ENCODE peak calls at places on chromosomes 5 and 9, in four cellular contexts. One of them, this sample, is unnamed.

GRCh38 chr5:101103874-101104273 is 200.8 kb upstream of the ST8SIA4 start:
- DNase-seq in Peyer's patch: no peak
- DNase-seq in transverse colon: no peak
- DNase-seq in lower lobe of right lung: no peak
- DNase-seq in this sample: no peak

GRCh38 chr5:24643255-24643654 is 1.5 kb downstream of the CDH10 start:
- DNase-seq in Peyer's patch: no peak
- DNase-seq in transverse colon: no peak
- DNase-seq in lower lobe of right lung: no peak
- DNase-seq in this sample: no peak

GRCh38 chr5:87899109-87900100 is 369.2 kb downstream of the TMEM161B start:
- DNase-seq in transverse colon: no peak
- DNase-seq in Peyer's patch: no peak
- DNase-seq in lower lobe of right lung: no peak
- DNase-seq in this sample: no peak

GRCh38 chr9:109469646-109470358 is 28.3 kb downstream of the PTPN3 start:
- DNase-seq in lower lobe of right lung: peak; percentile 68
- DNase-seq in Peyer's patch: peak; percentile 85
- DNase-seq in transverse colon: peak; percentile 75
- DNase-seq in this sample: peak; percentile 73

GRCh38 chr9:128731691-128732090 is 7.8 kb upstream of the ZDHHC12 start:
- DNase-seq in transverse colon: no peak
- DNase-seq in Peyer's patch: no peak
- DNase-seq in lower lobe of right lung: no peak
- DNase-seq in this sample: no peak

GRCh38 chr5:32173394-32174010 is 617 bp downstream of the GOLPH3 start:
- DNase-seq in transverse colon: peak; percentile 76
- DNase-seq in lower lobe of right lung: peak; percentile 77
- DNase-seq in Peyer's patch: peak; percentile 83
- DNase-seq in this sample: peak; percentile 27

GRCh38 chr5:77990020-77990419 is 213.9 kb upstream of the TBCA start:
- DNase-seq in lower lobe of right lung: no peak
- DNase-seq in Peyer's patch: no peak
- DNase-seq in transverse colon: no peak
- DNase-seq in this sample: no peak

GRCh38 chr5:106843812-106844416 is 826.8 kb downstream of the EFNA5 start:
- DNase-seq in transverse colon: no peak
- DNase-seq in Peyer's patch: no peak
- DNase-seq in lower lobe of right lung: no peak
- DNase-seq in this sample: peak; percentile 18

GRCh38 chr5:99104538-99105132 is 175.8 kb upstream of the CHD1 start:
- DNase-seq in lower lobe of right lung: no peak
- DNase-seq in Peyer's patch: no peak
- DNase-seq in transverse colon: no peak
- DNase-seq in this sample: no peak

GRCh38 chr5:2896371-2897275 is 145.1 kb upstream of the IRX2 start:
- DNase-seq in lower lobe of right lung: no peak
- DNase-seq in Peyer's patch: no peak
- DNase-seq in transverse colon: no peak
- DNase-seq in this sample: no peak

GRCh38 chr5:142015781-142016533 is 3.1 kb upstream of the GNPDA1 start:
- DNase-seq in Peyer's patch: peak; percentile 60
- DNase-seq in lower lobe of right lung: no peak
- DNase-seq in transverse colon: no peak
- DNase-seq in this sample: peak; percentile 61

GRCh38 chr5:13830536-13830935 is 114.0 kb downstream of the DNAH5 start:
- DNase-seq in transverse colon: no peak
- DNase-seq in Peyer's patch: no peak
- DNase-seq in lower lobe of right lung: no peak
- DNase-seq in this sample: peak; percentile 79

GRCh38 chr5:179377421-179378115 is 32.3 kb upstream of the ADAMTS2 start:
- DNase-seq in transverse colon: no peak
- DNase-seq in lower lobe of right lung: no peak
- DNase-seq in Peyer's patch: peak; percentile 21
- DNase-seq in this sample: no peak

GRCh38 chr9:108586451-108586850 is 269.3 kb downstream of the ACTL7B start:
- DNase-seq in lower lobe of right lung: no peak
- DNase-seq in transverse colon: no peak
- DNase-seq in Peyer's patch: no peak
- DNase-seq in this sample: no peak

GRCh38 chr5:138752341-138752950 is 779 bp upstream of the CTNNA1 start:
- DNase-seq in lower lobe of right lung: no peak
- DNase-seq in Peyer's patch: peak; percentile 52
- DNase-seq in transverse colon: peak; percentile 25
- DNase-seq in this sample: peak; percentile 17

GRCh38 chr5:132260714-132261615 is 3.5 kb downstream of the PDLIM4 start:
- DNase-seq in transverse colon: peak; percentile 46
- DNase-seq in lower lobe of right lung: no peak
- DNase-seq in Peyer's patch: peak; percentile 67
- DNase-seq in this sample: no peak

GRCh38 chr5:105806601-105807000 is 1864.1 kb downstream of the EFNA5 start:
- DNase-seq in Peyer's patch: no peak
- DNase-seq in transverse colon: no peak
- DNase-seq in lower lobe of right lung: no peak
- DNase-seq in this sample: no peak

GRCh38 chr9:84266087-84266561 is 74.4 kb downstream of the SLC28A3 start:
- DNase-seq in Peyer's patch: no peak
- DNase-seq in lower lobe of right lung: no peak
- DNase-seq in transverse colon: no peak
- DNase-seq in this sample: no peak

GRCh38 chr9:36126016-36126786 is 10.3 kb upstream of the GLIPR2 start:
- DNase-seq in lower lobe of right lung: no peak
- DNase-seq in transverse colon: peak; percentile 67
- DNase-seq in Peyer's patch: peak; percentile 72
- DNase-seq in this sample: no peak

GRCh38 chr9:19470567-19470966 is 61.8 kb downstream of the ACER2 start:
- DNase-seq in Peyer's patch: no peak
- DNase-seq in lower lobe of right lung: no peak
- DNase-seq in transverse colon: no peak
- DNase-seq in this sample: no peak

GRCh38 chr9:95506438-95506691 is 10.4 kb downstream of the PTCH1 start:
- DNase-seq in transverse colon: peak; percentile 48
- DNase-seq in Peyer's patch: no peak
- DNase-seq in lower lobe of right lung: no peak
- DNase-seq in this sample: no peak

GRCh38 chr9:6414291-6414690 is 1.3 kb downstream of the UHRF2 start:
- DNase-seq in Peyer's patch: no peak
- DNase-seq in lower lobe of right lung: no peak
- DNase-seq in transverse colon: no peak
- DNase-seq in this sample: no peak

GRCh38 chr9:91659529-91660294 is 236.1 kb upstream of the NFIL3 start:
- DNase-seq in Peyer's patch: no peak
- DNase-seq in transverse colon: no peak
- DNase-seq in lower lobe of right lung: no peak
- DNase-seq in this sample: no peak

GRCh38 chr9:123062306-123063171 is 29.1 kb downstream of the GPR21 start:
- DNase-seq in transverse colon: no peak
- DNase-seq in Peyer's patch: no peak
- DNase-seq in lower lobe of right lung: no peak
- DNase-seq in this sample: no peak

GRCh38 chr9:114307323-114308250 is 15.3 kb upstream of the ORM1 start:
- DNase-seq in lower lobe of right lung: no peak
- DNase-seq in transverse colon: no peak
- DNase-seq in Peyer's patch: peak; percentile 37
- DNase-seq in this sample: no peak

GRCh38 chr5:134086215-134086942 is 28.1 kb upstream of the TCF7 start:
- DNase-seq in Peyer's patch: no peak
- DNase-seq in transverse colon: no peak
- DNase-seq in lower lobe of right lung: no peak
- DNase-seq in this sample: no peak

GRCh38 chr9:92749071-92749933 is 15.3 kb downstream of the BICD2 start:
- DNase-seq in lower lobe of right lung: no peak
- DNase-seq in transverse colon: no peak
- DNase-seq in Peyer's patch: no peak
- DNase-seq in this sample: no peak
- H3K4me1 ChIP-seq in lower lobe of right lung: peaks cover 65% of the 10 kb centered on the region
- H3K4me1 ChIP-seq in transverse colon: peaks cover 20% of the 10 kb centered on the region
- H3K4me1 ChIP-seq in Peyer's patch: peaks cover 45% of the 10 kb centered on the region
- H3K4me1 ChIP-seq in this sample: peaks cover 37% of the 10 kb centered on the region

GRCh38 chr5:73299665-73300435 is 126.9 kb downstream of the TMEM174 start:
- DNase-seq in lower lobe of right lung: no peak
- DNase-seq in Peyer's patch: no peak
- DNase-seq in transverse colon: no peak
- DNase-seq in this sample: no peak

GRCh38 chr5:73297430-73297829 is 124.4 kb downstream of the TMEM174 start:
- DNase-seq in transverse colon: no peak
- DNase-seq in Peyer's patch: no peak
- DNase-seq in lower lobe of right lung: no peak
- DNase-seq in this sample: no peak

GRCh38 chr5:73299017-73299630 is 126.1 kb downstream of the TMEM174 start:
- DNase-seq in Peyer's patch: no peak
- DNase-seq in transverse colon: no peak
- DNase-seq in lower lobe of right lung: no peak
- DNase-seq in this sample: no peak

GRCh38 chr5:73296772-73297171 is 123.8 kb downstream of the TMEM174 start:
- DNase-seq in transverse colon: no peak
- DNase-seq in Peyer's patch: no peak
- DNase-seq in lower lobe of right lung: no peak
- DNase-seq in this sample: no peak

DNA sequence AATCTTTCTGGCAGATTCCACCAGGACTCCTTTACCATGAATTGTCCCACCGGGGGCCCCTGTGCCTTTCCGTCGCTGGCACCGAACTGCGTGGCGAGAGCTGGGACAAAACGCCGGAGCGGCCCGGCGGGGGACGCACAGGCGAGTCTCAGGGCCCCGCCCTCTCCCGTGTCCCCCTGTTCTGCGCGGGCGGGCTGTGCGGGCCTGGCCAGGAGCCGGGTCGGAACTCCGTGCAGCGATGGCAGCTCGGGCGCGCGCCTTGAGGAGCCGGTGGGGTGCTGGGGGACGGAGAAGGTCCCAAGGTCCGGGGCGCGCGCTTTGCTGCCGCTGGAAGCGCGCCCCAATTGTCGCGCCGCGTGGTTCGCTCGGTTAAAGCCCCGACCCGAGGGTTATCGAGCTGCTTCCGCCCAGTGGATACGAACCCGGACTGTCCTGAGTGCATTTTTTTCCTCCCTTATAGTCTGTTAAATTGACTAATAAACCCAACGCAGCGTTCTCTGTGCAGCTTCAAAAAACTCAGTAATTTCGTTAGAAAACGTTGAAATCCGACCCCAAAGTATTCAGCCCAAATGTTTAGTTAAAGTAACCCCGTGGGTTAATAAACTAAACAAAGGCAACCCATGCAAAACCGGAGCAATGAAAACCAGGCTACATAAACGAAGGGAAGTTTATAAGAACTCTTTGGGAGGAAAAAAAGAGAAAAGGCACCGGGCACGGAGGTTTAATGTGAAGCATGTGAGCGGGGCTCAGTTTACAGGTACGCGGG is 125.4 kb downstream of the TMEM174 start:
- DNase-seq in Peyer's patch: no peak
- DNase-seq in lower lobe of right lung: no peak
- DNase-seq in transverse colon: no peak
- DNase-seq in this sample: no peak
- H3K27ac ChIP-seq in Peyer's patch: no peak overlapping the region
- H3K27ac ChIP-seq in lower lobe of right lung: no peak overlapping the region
- H3K27ac ChIP-seq in transverse colon: no peak overlapping the region
- H3K27ac ChIP-seq in this sample: no peak overlapping the region

DNA sequence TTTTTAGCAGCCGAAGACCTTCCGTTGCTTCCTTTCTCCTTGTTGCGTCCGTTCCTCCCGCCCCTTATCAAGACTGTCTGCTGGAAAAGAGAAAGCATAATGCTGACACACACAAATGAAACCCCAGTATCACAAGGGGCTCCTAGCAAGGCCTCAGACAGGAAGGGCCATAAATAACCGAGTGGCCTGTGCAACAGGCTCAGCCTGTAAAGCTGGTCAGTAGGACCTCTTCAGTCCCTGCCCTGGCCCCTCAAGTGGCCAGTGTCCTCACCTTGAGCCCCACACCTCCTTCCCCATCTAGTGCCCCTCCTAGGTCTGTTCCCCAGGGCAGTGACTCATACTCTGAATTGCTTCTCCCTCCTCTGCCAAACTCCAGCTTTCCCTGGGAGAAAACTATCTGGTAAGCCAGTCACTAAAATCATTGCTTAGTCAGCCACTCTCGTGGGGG is 174.6 kb upstream of the IL12B start:
- DNase-seq in lower lobe of right lung: peak; percentile 87
- DNase-seq in transverse colon: no peak
- DNase-seq in Peyer's patch: no peak
- DNase-seq in this sample: peak; percentile 23
- H3K4me1 ChIP-seq in lower lobe of right lung: peaks cover 23% of the 10 kb centered on the region
- H3K4me1 ChIP-seq in transverse colon: peaks cover 4% of the 10 kb centered on the region
- H3K4me1 ChIP-seq in Peyer's patch: peaks cover 7% of the 10 kb centered on the region
- H3K4me1 ChIP-seq in this sample: peaks cover 5% of the 10 kb centered on the region

GRCh38 chr9:4862506-4863250 is 69.9 kb downstream of the RCL1 start:
- DNase-seq in transverse colon: no peak
- DNase-seq in lower lobe of right lung: no peak
- DNase-seq in Peyer's patch: no peak
- DNase-seq in this sample: no peak

GRCh38 chr9:4864698-4865097 is 72.0 kb downstream of the RCL1 start:
- DNase-seq in transverse colon: no peak
- DNase-seq in lower lobe of right lung: no peak
- DNase-seq in Peyer's patch: no peak
- DNase-seq in this sample: no peak

GRCh38 chr9:4864234-4864661 is 71.5 kb downstream of the RCL1 start:
- DNase-seq in lower lobe of right lung: peak; percentile 68
- DNase-seq in transverse colon: no peak
- DNase-seq in Peyer's patch: no peak
- DNase-seq in this sample: no peak

GRCh38 chr9:4865685-4866084 is 72.9 kb downstream of the RCL1 start:
- DNase-seq in Peyer's patch: no peak
- DNase-seq in lower lobe of right lung: no peak
- DNase-seq in transverse colon: no peak
- DNase-seq in this sample: no peak

GRCh38 chr9:4866239-4866969 is 73.7 kb downstream of the RCL1 start:
- DNase-seq in Peyer's patch: no peak
- DNase-seq in lower lobe of right lung: no peak
- DNase-seq in transverse colon: no peak
- DNase-seq in this sample: no peak
- H3K27ac ChIP-seq in Peyer's patch: no peak overlapping the region
- H3K27ac ChIP-seq in lower lobe of right lung: no peak overlapping the region
- H3K27ac ChIP-seq in transverse colon: no peak overlapping the region
- H3K27ac ChIP-seq in this sample: no peak overlapping the region

This sample was measured in foreskin keratinocyte.